ENCODE peak calls at places on chromosomes 16 and 17, in seven cellular contexts. J is Calu3; F is stimulated activated CD8-positive, alpha-beta memory T cell treated with anti-CD3 and anti-CD28 coated beads, Interleukin-2, amount 100 ng/mL, for 1 hour; B is hypothalamus; Z is kidney; R is stimulated activated CD4-positive, alpha-beta T cell treated with anti-CD3 and anti-CD28 coated beads, Interleukin-4, amount 100 ng/mL, for 4 hours; X is Daoy. Y is an unnamed sample.

GRCh38 chr16:5056347-5056746 is 9.4 kb downstream of the C16orf89 start:
- DNase-seq in J (peak; percentile 53), F (no peak), B (peak; percentile 4), Z (no peak), R (peak; percentile 32), X (peak; percentile 45), Y (no peak)

GRCh38 chr17:57234252-57235092 is 21.9 kb upstream of the MSI2 start:
- DNase-seq in J (no peak), F (no peak), B (no peak), Z (no peak), R (no peak), X (no peak), Y (no peak)

GRCh38 chr16:66365588-66365987 is 903 bp upstream of the CDH5 start:
- DNase-seq in J (no peak), F (no peak), B (no peak), Z (no peak), R (no peak), X (peak; percentile 32), Y (peak; percentile 31)

GRCh38 chr17:70031341-70031740 is 43.7 kb upstream of the KCNJ16 start:
- DNase-seq in J (no peak), F (no peak), B (no peak), Z (no peak), R (no peak), X (no peak), Y (no peak)

GRCh38 chr17:42578282-42578869 is 847 bp upstream of the PSMC3IP start:
- DNase-seq in J (peak; percentile 92), F (no peak), B (peak; percentile 60), Z (peak; percentile 85), R (peak; percentile 68), X (peak; percentile 67), Y (peak; percentile 68)

GRCh38 chr16:74487634-74488495 is 66.6 kb upstream of the CLEC18B start:
- DNase-seq in J (no peak), F (no peak), B (no peak), Z (no peak), R (no peak), X (no peak), Y (no peak)

GRCh38 chr16:57786632-57787518 is 15.4 kb downstream of the KIFC3 start:
- DNase-seq in J (no peak), F (no peak), B (peak; percentile 58), Z (peak; percentile 90), R (no peak), X (no peak), Y (no peak)

GRCh38 chr16:67775273-67775672 is 31.1 kb downstream of the RANBP10 start:
- DNase-seq in J (no peak), F (no peak), B (no peak), Z (no peak), R (no peak), X (no peak), Y (no peak)

GRCh38 chr17:72479113-72479512 is 358.3 kb downstream of the SOX9 start:
- DNase-seq in J (no peak), F (no peak), B (no peak), Z (peak; percentile 28), R (no peak), X (no peak), Y (no peak)

Y was measured in PC-9.